ENCODE peak calls at places on chromosomes 5 and 9, in four cellular contexts. One of them, this sample, is unnamed.

GRCh38 chr5:109191153-109191558 is 218.6 kb downstream of the PJA2 start:
- DNase-seq in smooth muscle cell of the brain vasculature: peak; percentile 3
- DNase-seq in effector memory CD8-positive, alpha-beta T cell: no peak
- DNase-seq in CD8-positive, alpha-beta memory T cell: no peak
- DNase-seq in this sample: no peak

GRCh38 chr9:122051401-122052346 is 41.4 kb downstream of the TTLL11 start:
- DNase-seq in effector memory CD8-positive, alpha-beta T cell: no peak
- DNase-seq in smooth muscle cell of the brain vasculature: no peak
- DNase-seq in CD8-positive, alpha-beta memory T cell: no peak
- DNase-seq in this sample: no peak

GRCh38 chr5:180170111-180170809 is 38.8 kb downstream of the RASGEF1C start:
- DNase-seq in CD8-positive, alpha-beta memory T cell: no peak
- DNase-seq in effector memory CD8-positive, alpha-beta T cell: no peak
- DNase-seq in smooth muscle cell of the brain vasculature: no peak
- DNase-seq in this sample: no peak

GRCh38 chr5:57750282-57750681 is 267.7 kb upstream of the ACTBL2 start:
- DNase-seq in smooth muscle cell of the brain vasculature: no peak
- DNase-seq in effector memory CD8-positive, alpha-beta T cell: no peak
- DNase-seq in CD8-positive, alpha-beta memory T cell: no peak
- DNase-seq in this sample: no peak

GRCh38 chr9:98410185-98410697 is 154.8 kb upstream of the TBC1D2 start:
- DNase-seq in CD8-positive, alpha-beta memory T cell: no peak
- DNase-seq in smooth muscle cell of the brain vasculature: no peak
- DNase-seq in effector memory CD8-positive, alpha-beta T cell: no peak
- DNase-seq in this sample: peak; percentile 2

GRCh38 chr9:98359569-98359968 is 104.1 kb upstream of the TBC1D2 start:
- DNase-seq in smooth muscle cell of the brain vasculature: no peak
- DNase-seq in CD8-positive, alpha-beta memory T cell: no peak
- DNase-seq in effector memory CD8-positive, alpha-beta T cell: no peak
- DNase-seq in this sample: no peak

GRCh38 chr5:172710695-172711094 is 60.3 kb downstream of the DUSP1 start:
- DNase-seq in effector memory CD8-positive, alpha-beta T cell: no peak
- DNase-seq in smooth muscle cell of the brain vasculature: no peak
- DNase-seq in CD8-positive, alpha-beta memory T cell: no peak
- DNase-seq in this sample: no peak

GRCh38 chr5:131379071-131379538 is 115.3 kb downstream of the CDC42SE2 start:
- DNase-seq in effector memory CD8-positive, alpha-beta T cell: no peak
- DNase-seq in smooth muscle cell of the brain vasculature: no peak
- DNase-seq in CD8-positive, alpha-beta memory T cell: peak; percentile 56
- DNase-seq in this sample: no peak

GRCh38 chr9:89969156-89969566 is 364.3 kb downstream of the GADD45G start:
- DNase-seq in smooth muscle cell of the brain vasculature: no peak
- DNase-seq in CD8-positive, alpha-beta memory T cell: no peak
- DNase-seq in effector memory CD8-positive, alpha-beta T cell: no peak
- DNase-seq in this sample: no peak

GRCh38 chr5:10355071-10355889 is 1.8 kb downstream of the MARCHF6 start:
- DNase-seq in smooth muscle cell of the brain vasculature: no peak
- DNase-seq in CD8-positive, alpha-beta memory T cell: no peak
- DNase-seq in effector memory CD8-positive, alpha-beta T cell: no peak
- DNase-seq in this sample: no peak

GRCh38 chr5:14574891-14575496 is 6.6 kb upstream of the OTULINL start:
- DNase-seq in effector memory CD8-positive, alpha-beta T cell: no peak
- DNase-seq in CD8-positive, alpha-beta memory T cell: no peak
- DNase-seq in smooth muscle cell of the brain vasculature: no peak
- DNase-seq in this sample: no peak

GRCh38 chr9:113150670-113151591 is at the start of gene SLC31A2:
- DNase-seq in smooth muscle cell of the brain vasculature: peak; percentile 17
- DNase-seq in CD8-positive, alpha-beta memory T cell: peak; percentile 83
- DNase-seq in effector memory CD8-positive, alpha-beta T cell: peak; percentile 84
- DNase-seq in this sample: peak; percentile 92

GRCh38 chr9:80931163-80931562 is 758.2 kb downstream of the TLE1 start:
- DNase-seq in effector memory CD8-positive, alpha-beta T cell: no peak
- DNase-seq in CD8-positive, alpha-beta memory T cell: no peak
- DNase-seq in smooth muscle cell of the brain vasculature: no peak
- DNase-seq in this sample: no peak

GRCh38 chr5:3124410-3124809 is 372.9 kb upstream of the IRX2 start:
- DNase-seq in CD8-positive, alpha-beta memory T cell: no peak
- DNase-seq in smooth muscle cell of the brain vasculature: no peak
- DNase-seq in effector memory CD8-positive, alpha-beta T cell: no peak
- DNase-seq in this sample: no peak

GRCh38 chr9:87336914-87337333 is 160.7 kb upstream of the DAPK1 start:
- DNase-seq in effector memory CD8-positive, alpha-beta T cell: no peak
- DNase-seq in CD8-positive, alpha-beta memory T cell: peak; percentile 4
- DNase-seq in smooth muscle cell of the brain vasculature: peak; percentile 64
- DNase-seq in this sample: peak; percentile 11

GRCh38 chr5:115087951-115088350 is 81.8 kb downstream of the TRIM36 start:
- DNase-seq in effector memory CD8-positive, alpha-beta T cell: no peak
- DNase-seq in CD8-positive, alpha-beta memory T cell: no peak
- DNase-seq in smooth muscle cell of the brain vasculature: no peak
- DNase-seq in this sample: no peak

GRCh38 chr9:69370430-69370829 is 45.4 kb downstream of the ENTREP1 start:
- DNase-seq in CD8-positive, alpha-beta memory T cell: no peak
- DNase-seq in smooth muscle cell of the brain vasculature: no peak
- DNase-seq in effector memory CD8-positive, alpha-beta T cell: no peak
- DNase-seq in this sample: no peak

GRCh38 chr5:54825005-54825404 is 160.4 kb downstream of the ESM1 start:
- DNase-seq in effector memory CD8-positive, alpha-beta T cell: no peak
- DNase-seq in smooth muscle cell of the brain vasculature: no peak
- DNase-seq in CD8-positive, alpha-beta memory T cell: no peak
- DNase-seq in this sample: no peak

GRCh38 chr5:134026521-134027202 is 21.9 kb upstream of the VDAC1 start:
- DNase-seq in effector memory CD8-positive, alpha-beta T cell: no peak
- DNase-seq in smooth muscle cell of the brain vasculature: no peak
- DNase-seq in CD8-positive, alpha-beta memory T cell: peak; percentile 48
- DNase-seq in this sample: peak; percentile 85

GRCh38 chr5:168603776-168604175 is 24.6 kb upstream of the PANK3 start:
- DNase-seq in effector memory CD8-positive, alpha-beta T cell: no peak
- DNase-seq in CD8-positive, alpha-beta memory T cell: no peak
- DNase-seq in smooth muscle cell of the brain vasculature: no peak
- DNase-seq in this sample: no peak

GRCh38 chr5:36443941-36444340 is 142.2 kb upstream of the RANBP3L start:
- DNase-seq in CD8-positive, alpha-beta memory T cell: no peak
- DNase-seq in smooth muscle cell of the brain vasculature: no peak
- DNase-seq in effector memory CD8-positive, alpha-beta T cell: no peak
- DNase-seq in this sample: no peak

GRCh38 chr9:30015073-30015472 is 2369.4 kb upstream of the ACO1 start:
- DNase-seq in smooth muscle cell of the brain vasculature: no peak
- DNase-seq in effector memory CD8-positive, alpha-beta T cell: no peak
- DNase-seq in CD8-positive, alpha-beta memory T cell: no peak
- DNase-seq in this sample: no peak

GRCh38 chr5:122442938-122443337 is 130.9 kb downstream of the SNCAIP start:
- DNase-seq in effector memory CD8-positive, alpha-beta T cell: no peak
- DNase-seq in CD8-positive, alpha-beta memory T cell: no peak
- DNase-seq in smooth muscle cell of the brain vasculature: no peak
- DNase-seq in this sample: no peak

GRCh38 chr5:108295588-108296368 is 86.1 kb downstream of the FBXL17 start:
- DNase-seq in effector memory CD8-positive, alpha-beta T cell: no peak
- DNase-seq in CD8-positive, alpha-beta memory T cell: no peak
- DNase-seq in smooth muscle cell of the brain vasculature: no peak
- DNase-seq in this sample: no peak

GRCh38 chr9:79256691-79257213 is 315.0 kb upstream of the TLE4 start:
- DNase-seq in effector memory CD8-positive, alpha-beta T cell: no peak
- DNase-seq in smooth muscle cell of the brain vasculature: no peak
- DNase-seq in CD8-positive, alpha-beta memory T cell: no peak
- DNase-seq in this sample: peak; percentile 2

GRCh38 chr9:77748214-77748772 is 100.2 kb upstream of the GNA14 start:
- DNase-seq in effector memory CD8-positive, alpha-beta T cell: no peak
- DNase-seq in CD8-positive, alpha-beta memory T cell: no peak
- DNase-seq in smooth muscle cell of the brain vasculature: no peak
- DNase-seq in this sample: no peak

GRCh38 chr9:37001461-37001860 is 32.6 kb downstream of the PAX5 start:
- DNase-seq in effector memory CD8-positive, alpha-beta T cell: no peak
- DNase-seq in CD8-positive, alpha-beta memory T cell: no peak
- DNase-seq in smooth muscle cell of the brain vasculature: no peak
- DNase-seq in this sample: no peak

GRCh38 chr5:32854473-32854872 is 143.4 kb downstream of the NPR3 start:
- DNase-seq in CD8-positive, alpha-beta memory T cell: no peak
- DNase-seq in smooth muscle cell of the brain vasculature: no peak
- DNase-seq in effector memory CD8-positive, alpha-beta T cell: no peak
- DNase-seq in this sample: peak; percentile 12

GRCh38 chr9:134569626-134570025 is 72.0 kb upstream of the COL5A1 start:
- DNase-seq in CD8-positive, alpha-beta memory T cell: no peak
- DNase-seq in smooth muscle cell of the brain vasculature: no peak
- DNase-seq in effector memory CD8-positive, alpha-beta T cell: no peak
- DNase-seq in this sample: no peak

GRCh38 chr9:127931092-127931881 is 710 bp upstream of the PIP5KL1 start:
- DNase-seq in effector memory CD8-positive, alpha-beta T cell: no peak
- DNase-seq in smooth muscle cell of the brain vasculature: peak; percentile 50
- DNase-seq in CD8-positive, alpha-beta memory T cell: no peak
- DNase-seq in this sample: no peak

This sample was measured in T47D.